ENCODE peak calls at places on chromosomes 5 and 9, in nine cellular contexts. T is A549, A is mesenchymal stem cell, F is fibroblast of lung, Y is neuronal stem cell, J is MM.1S, L is neural progenitor cell, P is PC-3, K is IMR-90. U is an unnamed sample.

GRCh38 chr5:32165-32564 is 59.8 kb upstream of the PLEKHG4B start:
- DNase-seq in L (peak; percentile 34), T (no peak), K (no peak), J (no peak), F (no peak), P (no peak), Y (no peak), A (no peak), U (no peak)

GRCh38 chr9:128068656-128069221 is 707 bp downstream of the SLC25A25 start:
- DNase-seq in Y (no peak), L (no peak), J (no peak), K (no peak), T (no peak), F (no peak), A (no peak), P (no peak), U (peak; percentile 47)

GRCh38 chr9:126514037-126514821 is 99.5 kb upstream of the LMX1B start:
- DNase-seq in L (peak; percentile 90), F (peak; percentile 31), A (peak; percentile 41), P (peak; percentile 30), J (no peak), T (peak; percentile 67), Y (peak; percentile 69), K (peak; percentile 15), U (peak; percentile 85)

GRCh38 chr9:35481347-35481975 is 8.4 kb upstream of the RUSC2 start:
- DNase-seq in T (peak; percentile 74), K (peak; percentile 75), J (peak; percentile 53), L (peak; percentile 35), F (peak; percentile 43), A (peak; percentile 69), P (peak; percentile 74), Y (no peak), U (peak; percentile 73)

GRCh38 chr9:14585730-14586473 is 107.3 kb downstream of the ZDHHC21 start:
- DNase-seq in F (no peak), P (no peak), T (no peak), J (peak; percentile 83), L (no peak), Y (no peak), K (no peak), A (no peak), U (no peak)

GRCh38 chr5:181171782-181172181 is 24.4 kb downstream of the OR2V2 start:
- DNase-seq in J (no peak), L (no peak), T (no peak), P (no peak), K (no peak), F (no peak), A (no peak), Y (no peak), U (no peak)

GRCh38 chr9:76452839-76453238 is 6.1 kb upstream of the GCNT1 start:
- DNase-seq in Y (no peak), F (no peak), P (no peak), A (no peak), J (no peak), T (no peak), K (no peak), L (no peak), U (no peak)

GRCh38 chr5:134763221-134763620 is 4.6 kb downstream of the DDX46 start:
- DNase-seq in Y (no peak), T (no peak), K (no peak), J (no peak), F (no peak), L (no peak), A (no peak), P (no peak), U (no peak)

GRCh38 chr9:105157178-105157583 is 87.3 kb upstream of the SLC44A1 start:
- DNase-seq in J (peak; percentile 76), F (peak; percentile 72), Y (no peak), K (peak; percentile 77), L (peak; percentile 66), P (peak; percentile 67), T (peak; percentile 78), A (peak; percentile 86), U (peak; percentile 78)

GRCh38 chr9:114238919-114239879 is 83.7 kb upstream of the ORM1 start:
- DNase-seq in J (no peak), L (peak; percentile 72), K (peak; percentile 66), A (peak; percentile 42), T (peak; percentile 21), F (peak; percentile 85), P (no peak), Y (no peak), U (no peak)

GRCh38 chr9:127130661-127131538 is 8.5 kb upstream of the ANGPTL2 start:
- DNase-seq in K (peak; percentile 97), P (peak; percentile 42), Y (no peak), J (no peak), T (no peak), F (peak; percentile 97), A (peak; percentile 97), L (no peak), U (no peak)

DNA sequence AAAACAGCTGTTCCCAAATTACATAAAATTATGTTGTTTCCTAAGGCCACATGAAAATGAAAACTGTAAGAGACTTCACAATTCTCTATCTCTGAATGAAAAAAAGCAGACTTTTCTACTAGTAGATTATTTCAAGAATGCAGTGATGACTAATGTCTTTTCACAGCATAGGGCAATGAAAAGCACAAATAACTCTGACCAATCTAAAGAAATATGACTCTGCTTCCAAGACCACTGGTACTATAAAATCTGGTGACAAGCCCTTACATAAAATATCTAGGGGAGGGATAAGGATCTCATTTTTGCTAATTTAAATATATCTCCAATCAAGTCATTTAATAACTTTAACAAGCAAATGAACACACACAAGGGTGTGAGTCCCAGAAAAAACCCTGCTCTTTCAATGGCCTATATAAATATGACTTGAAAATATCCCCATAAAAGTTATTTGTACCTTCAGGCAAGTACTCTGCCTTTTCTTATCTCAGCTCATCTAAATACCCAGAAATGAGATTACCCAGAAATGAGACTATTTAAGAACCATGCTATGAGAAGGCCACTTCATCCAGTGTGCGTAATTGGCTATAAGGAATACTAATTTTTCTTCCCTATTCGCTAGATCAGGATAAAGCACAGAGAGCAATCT is 105.2 kb downstream of the GNAQ start:
- DNase-seq in Y (no peak), J (no peak), A (peak; percentile 64), P (peak; percentile 69), L (no peak), F (peak; percentile 88), K (peak; percentile 76), T (peak; percentile 31), U (no peak)
- H3K4me2 ChIP-seq in Y (no peak overlapping the region), J (no peak overlapping the region), A (no peak overlapping the region), P (peak overlapping the region; percentile 45), L (no peak overlapping the region), F (peak overlapping the region; percentile 30), K (peak overlapping the region; percentile 55), T (peak overlapping the region; percentile 67), U (no peak overlapping the region)

GRCh38 chr9:135070198-135070951 is 17.1 kb upstream of the OLFM1 start:
- DNase-seq in J (no peak), F (no peak), K (no peak), A (no peak), Y (no peak), T (no peak), P (no peak), L (peak; percentile 87), U (no peak)

GRCh38 chr9:135067091-135067710 is 20.3 kb upstream of the OLFM1 start:
- DNase-seq in F (no peak), P (no peak), J (no peak), T (no peak), K (no peak), Y (no peak), A (no peak), L (no peak), U (no peak)

GRCh38 chr9:135068776-135069415 is 18.6 kb upstream of the OLFM1 start:
- DNase-seq in P (no peak), T (no peak), F (no peak), Y (no peak), K (no peak), J (no peak), L (no peak), A (no peak), U (no peak)

GRCh38 chr9:135070964-135071735 is 16.3 kb upstream of the OLFM1 start:
- DNase-seq in A (no peak), Y (no peak), J (no peak), T (no peak), K (no peak), P (no peak), F (no peak), L (no peak), U (no peak)

DNA sequence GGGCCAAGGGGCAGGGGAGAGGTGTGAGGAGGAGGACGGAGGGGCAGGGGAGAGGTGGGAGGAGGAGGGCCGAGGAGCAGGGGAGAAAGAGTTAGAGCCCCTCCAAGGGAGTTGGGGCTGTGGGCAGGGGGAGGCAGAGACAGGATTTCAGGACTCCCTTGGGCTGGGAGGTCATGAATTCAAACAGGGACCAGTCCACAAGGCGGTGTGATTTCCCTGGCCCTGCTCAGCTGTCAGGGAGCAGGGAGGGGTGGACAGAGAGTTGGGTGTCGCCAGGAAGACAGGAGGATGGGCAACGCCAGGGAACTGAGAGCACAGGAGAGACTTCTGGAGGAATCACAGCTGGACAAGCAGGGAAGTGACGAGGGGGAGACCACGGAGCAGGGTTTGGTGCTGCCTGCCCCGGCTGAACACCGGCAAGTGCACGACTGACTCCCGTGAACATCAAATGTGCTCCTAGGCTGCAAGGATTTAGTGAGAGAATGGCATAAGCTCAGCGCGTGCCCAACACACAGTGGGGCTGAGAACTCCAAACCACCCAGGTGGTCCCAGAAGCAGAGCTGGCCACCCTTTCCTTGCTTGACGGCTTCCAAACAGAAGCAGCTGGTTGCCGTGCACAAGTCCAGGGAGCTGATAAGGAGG is 17.8 kb upstream of the OLFM1 start:
- DNase-seq in P (no peak), A (no peak), F (no peak), Y (no peak), T (no peak), L (peak; percentile 17), J (no peak), K (no peak), U (no peak)
- H3K4me3 ChIP-seq in P (no peak overlapping the region), A (no peak overlapping the region), F (no peak overlapping the region), Y (no peak overlapping the region), T (no peak overlapping the region), L (no peak overlapping the region), J (no peak overlapping the region), K (no peak overlapping the region), U (no peak overlapping the region)

GRCh38 chr5:177516601-177517568 is at the start of gene DDX41:
- DNase-seq in T (peak; percentile 99), Y (peak; percentile 97), A (peak; percentile 99), J (peak; percentile 97), P (peak; percentile 99), F (peak; percentile 98), L (peak; percentile 98), K (peak; percentile 99), U (peak; percentile 98)
- H3K9me3 ChIP-seq in T (no peaks in the 10 kb centered on the region), Y (no peaks in the 10 kb centered on the region), A (no peaks in the 10 kb centered on the region), J (no peaks in the 10 kb centered on the region), P (no peaks in the 10 kb centered on the region), F (no peaks in the 10 kb centered on the region), L (no peaks in the 10 kb centered on the region), K (no peaks in the 10 kb centered on the region), U (no peaks in the 10 kb centered on the region)

DNA sequence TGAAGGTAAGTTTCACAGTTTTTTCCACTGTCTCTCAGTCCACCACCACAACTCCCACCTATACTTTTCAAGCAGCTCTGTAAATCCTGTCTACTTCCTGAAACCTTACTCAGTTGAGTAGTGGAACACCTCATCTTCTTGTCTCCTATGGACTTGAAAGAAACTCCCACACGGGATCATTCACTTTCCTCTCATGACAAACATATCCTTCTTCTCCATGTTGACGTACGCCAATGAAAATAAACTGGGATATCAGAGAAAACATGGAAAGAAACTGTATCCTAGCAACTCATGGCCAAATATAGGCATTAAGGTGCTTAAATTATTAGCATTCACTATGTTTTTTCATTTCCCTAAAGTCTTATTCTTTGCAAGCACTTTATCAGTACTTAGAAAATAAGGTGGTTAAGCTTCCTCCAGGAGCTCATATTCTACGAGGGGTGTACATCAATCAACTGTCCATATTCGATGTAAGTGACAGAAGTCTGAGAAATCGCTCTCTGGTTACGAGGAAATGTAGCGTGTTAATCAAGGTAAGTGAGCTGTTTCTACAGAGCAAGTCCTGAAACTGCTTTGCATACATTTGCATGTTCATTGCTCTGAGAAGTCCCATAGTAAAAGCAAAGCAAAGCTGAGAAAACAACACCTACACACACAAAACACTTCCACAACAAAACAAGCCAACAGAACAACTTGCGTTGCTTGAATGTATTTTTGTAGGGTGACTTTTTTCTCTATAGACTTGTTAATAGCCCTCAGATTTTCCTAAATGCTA is 893.8 kb upstream of the DMAC1 start:
- DNase-seq in K (no peak), L (no peak), Y (no peak), P (no peak), A (no peak), T (no peak), F (no peak), J (no peak), U (no peak)
- H3K4me2 ChIP-seq in K (no peak overlapping the region), L (no peak overlapping the region), Y (no peak overlapping the region), P (no peak overlapping the region), A (no peak overlapping the region), T (no peak overlapping the region), F (no peak overlapping the region), J (no peak overlapping the region), U (no peak overlapping the region)

U was measured in Karpas-422.